ENCODE peak calls at places on chromosomes 4 and X, in nine cellular contexts. E is sigmoid colon, P is left ventricle myocardium inferior, A is PC-9, H is tibial nerve, Y is breast epithelium, F is prostate gland, W is thoracic aorta, V is heart right ventricle. X is an unnamed sample.

GRCh38 chrX:20032201-20032600 is 41.3 kb upstream of the BCLAF3 start:
- DNase-seq in V (no peak), E (no peak), F (no peak), W (no peak), A (no peak), H (no peak), Y (no peak), P (no peak), X (no peak)

GRCh38 chr4:1223841-1224809 is 24.8 kb downstream of the CTBP1 start:
- DNase-seq in F (no peak), H (no peak), E (no peak), A (no peak), Y (no peak), P (no peak), W (no peak), V (no peak), X (no peak)

GRCh38 chr4:52142816-52143215 is 91.7 kb downstream of the SPATA18 start:
- DNase-seq in W (no peak), E (no peak), V (no peak), F (no peak), Y (no peak), A (no peak), H (no peak), P (no peak), X (no peak)

GRCh38 chr4:20684852-20685763 is 15.2 kb upstream of the PACRGL start:
- DNase-seq in V (no peak), P (no peak), Y (no peak), H (no peak), A (no peak), F (no peak), W (no peak), E (no peak), X (no peak)

GRCh38 chr4:8438743-8439142 is 1.8 kb downstream of the ACOX3 start:
- DNase-seq in Y (no peak), V (no peak), E (no peak), H (no peak), A (no peak), P (no peak), F (peak; percentile 40), W (no peak), X (no peak)

GRCh38 chr4:9800878-9801277 is 19.4 kb downstream of the DRD5 start:
- DNase-seq in A (no peak), H (no peak), E (no peak), P (no peak), Y (no peak), V (no peak), W (no peak), F (no peak), X (no peak)

GRCh38 chr4:4995103-4995761 is 24.0 kb downstream of the CYTL1 start:
- DNase-seq in F (peak; percentile 26), Y (peak; percentile 30), H (peak; percentile 49), E (peak; percentile 88), P (peak; percentile 67), W (peak; percentile 18), A (peak; percentile 40), V (peak; percentile 66), X (peak; percentile 30)

GRCh38 chr4:17347445-17347844 is 164.4 kb downstream of the QDPR start:
- DNase-seq in A (no peak), H (no peak), F (peak; percentile 9), W (no peak), V (peak; percentile 17), Y (no peak), E (no peak), P (no peak), X (no peak)

GRCh38 chr4:147025042-147025441 is 79.4 kb upstream of the TTC29 start:
- DNase-seq in E (no peak), A (no peak), V (no peak), Y (no peak), F (no peak), P (no peak), W (no peak), H (no peak), X (no peak)

GRCh38 chr4:155667538-155668511 is 1.2 kb downstream of the GUCY1A1 start:
- DNase-seq in V (peak; percentile 33), E (peak; percentile 88), P (peak; percentile 61), W (no peak), A (peak; percentile 19), F (peak; percentile 48), H (no peak), Y (no peak), X (peak; percentile 31)

GRCh38 chr4:91829531-91829930 is 474.2 kb upstream of the GRID2 start:
- DNase-seq in E (no peak), P (no peak), V (no peak), A (no peak), F (no peak), H (no peak), Y (no peak), W (no peak), X (no peak)

GRCh38 chrX:40922307-40922706 is 162.9 kb upstream of the USP9X start:
- DNase-seq in A (peak; percentile 31), H (no peak), P (no peak), V (no peak), F (no peak), E (no peak), W (no peak), Y (no peak), X (no peak)

GRCh38 chrX:13911581-13911980 is 94.7 kb upstream of the GPM6B start:
- DNase-seq in Y (no peak), H (no peak), A (no peak), V (no peak), E (no peak), P (no peak), W (no peak), F (no peak), X (no peak)

GRCh38 chrX:115067812-115068211 is 50.4 kb upstream of the IL13RA2 start:
- DNase-seq in V (no peak), H (no peak), A (no peak), F (no peak), E (no peak), P (no peak), Y (no peak), W (no peak), X (no peak)

GRCh38 chr4:165461176-165461835 is 82.5 kb downstream of the CPE start:
- DNase-seq in W (no peak), P (no peak), Y (peak; percentile 77), F (no peak), E (no peak), V (peak; percentile 16), H (no peak), A (no peak), X (peak; percentile 49)

GRCh38 chr4:7420661-7421040 is 14.1 kb downstream of the PSAPL1 start:
- DNase-seq in H (no peak), P (peak; percentile 9), W (no peak), F (no peak), V (no peak), Y (no peak), E (peak; percentile 60), A (no peak), X (no peak)

GRCh38 chrX:9948406-9948805 is 18.8 kb upstream of the CLDN34 start:
- DNase-seq in W (no peak), V (no peak), Y (no peak), F (peak; percentile 18), E (no peak), P (no peak), A (no peak), H (no peak), X (no peak)

GRCh38 chr4:185128272-185129119 is 14.6 kb upstream of the SLC25A4 start:
- DNase-seq in H (no peak), Y (no peak), W (no peak), A (peak; percentile 19), F (peak; percentile 35), E (no peak), V (peak; percentile 35), P (peak; percentile 26), X (peak; percentile 62)
- H3K27ac ChIP-seq in H (no peak overlapping the region), Y (peak overlapping the region; percentile 0), W (peak overlapping the region; percentile 91), A (no peak overlapping the region), F (peak overlapping the region; percentile 54), E (peak overlapping the region; percentile 43), V (peak overlapping the region; percentile 91), P (peak overlapping the region; percentile 94), X (no peak overlapping the region)

DNA sequence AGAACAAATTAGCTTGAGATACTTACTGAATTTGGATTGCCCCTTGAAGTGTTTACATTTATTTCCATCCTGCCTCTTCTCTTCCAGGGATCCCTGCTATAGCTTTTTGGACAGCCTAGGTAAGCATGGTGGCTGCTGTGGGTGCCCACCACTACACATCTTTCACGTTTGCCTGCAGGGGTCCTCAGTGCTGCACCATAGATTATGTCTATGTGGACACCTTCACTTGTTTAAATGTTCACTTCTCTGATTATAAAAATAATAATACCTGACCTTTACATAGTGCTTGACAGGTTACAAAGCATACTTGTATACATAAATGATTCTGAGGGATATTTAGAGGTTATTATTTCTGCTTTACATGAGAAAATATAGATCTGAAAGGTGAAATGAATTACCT is 67.9 kb upstream of the SLC4A4 start:
- DNase-seq in F (no peak), E (no peak), H (no peak), W (no peak), A (no peak), P (no peak), V (no peak), Y (no peak), X (peak; percentile 28)
- TF ChIP-seq CTCF in F (no peak), E (no peak), H (peak; percentile 8), W (no peak), A (peak; percentile 53), P (peak; percentile 44), V (no peak), Y (no peak), X (peak; percentile 66)

DNA sequence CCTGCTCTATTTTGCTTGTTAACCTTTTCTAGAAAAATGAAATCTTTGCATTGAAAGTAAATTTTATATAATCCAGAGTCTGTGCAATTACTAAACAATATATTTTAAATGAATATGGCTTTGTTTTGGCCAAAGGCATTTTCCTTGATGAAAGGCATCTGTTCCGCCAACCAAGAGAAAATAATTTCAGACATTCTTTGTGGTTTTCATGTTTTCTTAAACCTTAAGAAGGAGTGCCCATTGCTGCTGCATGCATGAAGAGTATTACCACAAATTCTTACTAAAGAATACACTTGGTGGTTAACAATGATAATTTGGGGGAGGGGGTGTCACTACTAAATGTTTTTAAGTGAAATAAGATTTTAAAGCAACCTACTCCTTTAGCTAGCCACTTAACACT is 2.7 kb upstream of the PDGFC start:
- DNase-seq in E (no peak), F (no peak), P (no peak), W (no peak), Y (no peak), A (no peak), V (no peak), H (no peak), X (no peak)
- H3K4me1 ChIP-seq in E (peaks cover 14% of the 10 kb centered on the region), F (no peaks in the 10 kb centered on the region), P (peaks cover 24% of the 10 kb centered on the region), W (peaks cover 16% of the 10 kb centered on the region), Y (no peaks in the 10 kb centered on the region), A (peaks cover 4% of the 10 kb centered on the region), V (peaks cover 18% of the 10 kb centered on the region), H (no peaks in the 10 kb centered on the region), X (peaks cover 14% of the 10 kb centered on the region)

GRCh38 chrX:100868273-100868672 is 5.9 kb downstream of the NOX1 start:
- DNase-seq in F (no peak), W (no peak), Y (no peak), A (no peak), H (no peak), P (no peak), E (no peak), V (no peak), X (no peak)

GRCh38 chrX:100874240-100874798 is at the start of gene NOX1:
- DNase-seq in W (no peak), P (no peak), E (no peak), H (no peak), F (no peak), V (no peak), A (no peak), Y (no peak), X (no peak)

GRCh38 chrX:100870527-100870926 is 3.6 kb downstream of the NOX1 start:
- DNase-seq in P (no peak), F (no peak), A (no peak), V (no peak), H (no peak), E (no peak), Y (no peak), W (no peak), X (no peak)

GRCh38 chrX:100872161-100872560 is 2.0 kb downstream of the NOX1 start:
- DNase-seq in F (no peak), Y (no peak), E (no peak), A (no peak), H (no peak), W (no peak), P (no peak), V (no peak), X (no peak)
- H3K27ac ChIP-seq in F (no peak overlapping the region), Y (no peak overlapping the region), E (no peak overlapping the region), A (no peak overlapping the region), H (no peak overlapping the region), W (no peak overlapping the region), P (no peak overlapping the region), V (no peak overlapping the region), X (no peak overlapping the region)

X was measured in foreskin keratinocyte.